ENCODE peak calls at places on chromosomes 2 and 18, in four cellular contexts. K is heart left ventricle, W is adrenal gland, R is HCT116. B is an unnamed sample.

GRCh38 chr2:197128897-197129296 is 181.7 kb downstream of the ANKRD44 start:
- DNase-seq in K (no peak), W (peak; percentile 33), R (no peak), B (no peak)

GRCh38 chr18:8937695-8938094 is 164.8 kb upstream of the NDUFV2 start:
- DNase-seq in W (no peak), K (no peak), R (no peak), B (no peak)

GRCh38 chr2:175256806-175257585 is 75.5 kb upstream of the ATP5MC3 start:
- DNase-seq in W (no peak), K (no peak), R (no peak), B (no peak)

GRCh38 chr2:85405076-85405402 is 5.1 kb downstream of the CAPG start:
- DNase-seq in K (no peak), W (no peak), R (no peak), B (no peak)

GRCh38 chr2:36785179-36785795 is 88.8 kb downstream of the VIT start:
- DNase-seq in R (peak; percentile 62), K (peak; percentile 54), W (peak; percentile 55), B (peak; percentile 88)

GRCh38 chr2:186540971-186541370 is 48.9 kb upstream of the ITGAV start:
- DNase-seq in W (no peak), R (no peak), K (no peak), B (no peak)

GRCh38 chr2:15092691-15093090 is 460.2 kb downstream of the LRATD1 start:
- DNase-seq in W (no peak), R (no peak), K (no peak), B (no peak)

GRCh38 chr18:32111706-32112105 is 20.0 kb downstream of the RNF138 start:
- DNase-seq in W (no peak), R (no peak), K (no peak), B (no peak)

GRCh38 chr2:28452534-28453081 is 43.3 kb upstream of the PLB1 start:
- DNase-seq in K (peak; percentile 75), R (peak; percentile 32), W (peak; percentile 80), B (peak; percentile 94)

GRCh38 chr2:23436346-23437099 is 51.5 kb downstream of the KLHL29 start:
- DNase-seq in W (no peak), R (no peak), K (peak; percentile 13), B (peak; percentile 53)

GRCh38 chr2:125313806-125314205 is 1288.7 kb downstream of the CNTNAP5 start:
- DNase-seq in R (no peak), K (no peak), W (no peak), B (no peak)

GRCh38 chr2:173043466-173043865 is 32.2 kb upstream of the MAP3K20 start:
- DNase-seq in K (peak; percentile 37), R (no peak), W (peak; percentile 45), B (no peak)

GRCh38 chr2:74894261-74895030 is 60.5 kb downstream of the HK2 start:
- DNase-seq in K (no peak), R (no peak), W (no peak), B (no peak)

GRCh38 chr2:72757177-72757775 is 68.6 kb downstream of the EXOC6B start:
- DNase-seq in K (peak; percentile 41), R (no peak), W (peak; percentile 89), B (no peak)

GRCh38 chr2:173400760-173401159 is 46.1 kb downstream of the CDCA7 start:
- DNase-seq in K (no peak), R (peak; percentile 43), W (no peak), B (no peak)

GRCh38 chr2:96951125-96951654 is 35.2 kb downstream of the FAM178B start:
- DNase-seq in K (peak; percentile 78), R (peak; percentile 50), W (peak; percentile 49), B (peak; percentile 94)

GRCh38 chr2:182767578-182767977 is 51.5 kb downstream of the DNAJC10 start:
- DNase-seq in R (peak; percentile 8), W (peak; percentile 17), K (no peak), B (no peak)
- TF ChIP-seq CTCF in R (peak; percentile 58), W (peak; percentile 62), K (peak; percentile 40), B (no peak)

DNA sequence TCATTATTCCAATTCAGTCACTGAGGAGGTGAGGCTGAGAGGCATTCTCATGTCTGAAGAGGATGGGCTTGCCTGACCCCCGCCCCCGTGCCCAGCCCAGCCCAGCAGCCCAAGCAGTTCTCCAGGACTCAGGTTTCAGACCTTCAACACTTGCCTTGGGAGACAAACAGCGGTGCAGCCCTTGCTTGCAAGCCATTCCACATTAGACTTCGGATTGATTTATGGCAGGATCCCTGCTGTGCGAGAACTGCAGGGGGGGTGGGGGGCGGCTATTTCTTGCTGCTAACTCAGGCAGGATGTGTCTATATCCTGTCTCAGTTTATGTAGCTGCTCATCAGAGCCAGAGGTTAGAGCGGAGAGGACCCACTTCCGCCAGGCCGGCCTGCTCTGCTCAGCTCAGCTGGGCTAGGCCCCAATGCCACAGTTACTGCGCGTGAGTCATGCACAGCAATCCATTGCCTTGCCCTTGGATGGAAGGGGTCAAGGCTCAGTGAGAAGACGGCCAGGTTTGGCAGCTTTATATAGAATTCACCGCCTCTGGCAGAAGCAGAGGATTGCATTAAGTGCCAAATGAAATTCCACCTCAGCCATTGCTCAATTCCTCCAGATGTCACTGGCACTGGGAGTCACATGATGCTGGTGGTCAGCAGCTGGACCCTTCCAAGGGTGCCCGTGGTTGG is 1.8 kb downstream of the GYPC start:
- DNase-seq in K (peak; percentile 77), R (peak; percentile 63), W (peak; percentile 96), B (peak; percentile 67)
- TF ChIP-seq POLR2A in K (no peak), R (no peak), W (peak; percentile 88), B (no peak)

GRCh38 chr2:79910643-79911042 is 393.9 kb downstream of the LRRTM1 start:
- DNase-seq in W (no peak), K (no peak), R (no peak), B (no peak)
- TF ChIP-seq CTCF in W (no peak), K (no peak), R (no peak), B (no peak)

GRCh38 chr18:62187543-62188378 is 706 bp downstream of the RELCH start:
- DNase-seq in R (no peak), K (peak; percentile 17), W (peak; percentile 29), B (peak; percentile 21)

GRCh38 chr18:62183578-62184195 is 3.2 kb downstream of the PIGN start:
- DNase-seq in R (peak; percentile 55), K (no peak), W (no peak), B (no peak)

GRCh38 chr18:62189208-62189607 is 2.2 kb downstream of the RELCH start:
- DNase-seq in W (no peak), K (no peak), R (no peak), B (no peak)

GRCh38 chr18:62182220-62182619 is 4.6 kb downstream of the PIGN start:
- DNase-seq in R (no peak), W (no peak), K (no peak), B (no peak)

GRCh38 chr18:62186656-62187542 is at the start of the genes PIGN and RELCH:
- DNase-seq in W (peak; percentile 99), K (peak; percentile 96), R (peak; percentile 97), B (peak; percentile 98)
- TF ChIP-seq POLR2A in W (peak; percentile 87), K (no peak), R (peak; percentile 60), B (no peak)

DNA sequence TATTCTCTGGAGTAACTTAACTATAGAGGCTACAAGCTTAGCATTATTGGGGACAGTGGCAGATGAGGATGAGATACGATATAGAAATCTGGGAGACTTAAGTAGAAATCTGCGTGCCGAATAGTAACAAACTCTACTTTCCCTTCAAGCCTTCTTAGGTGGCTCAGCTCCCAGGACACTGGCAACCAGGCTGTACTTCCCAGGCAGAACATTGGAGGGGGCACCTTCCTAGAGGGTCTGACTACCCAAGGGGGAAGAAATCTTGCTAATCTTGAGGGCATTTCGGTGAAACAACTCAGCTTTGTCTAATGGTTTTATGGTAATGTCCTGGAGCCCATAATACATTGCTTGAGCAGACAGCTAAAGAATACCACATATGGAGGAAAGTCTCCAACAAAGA is 126.2 kb upstream of the DTNA start:
- DNase-seq in W (no peak), R (no peak), K (no peak), B (no peak)
- TF ChIP-seq CTCF in W (no peak), R (no peak), K (no peak), B (no peak)